ENCODE peak calls at places on chromosome 14, in six cellular contexts. T is WERI-Rb-1; S is CD4-positive, alpha-beta T cell; I is foreskin fibroblast; Z is brain microvascular endothelial cell; W is upper lobe of right lung. J is an unnamed sample.

GRCh38 chr14:98512501-98513251 is 759.3 kb downstream of the BCL11B start:
- DNase-seq in T (no peak), I (no peak), Z (no peak), W (no peak), S (no peak), J (no peak)

GRCh38 chr14:102925646-102926045 is 3.2 kb downstream of the AMN start:
- DNase-seq in I (no peak), S (no peak), Z (no peak), T (no peak), W (no peak), J (peak)

GRCh38 chr14:105411017-105411941 is 8.3 kb upstream of the MTA1 start:
- DNase-seq in T (peak), S (no peak), W (peak), Z (no peak), I (peak), J (peak)

GRCh38 chr14:72921396-72921795 is 4.9 kb upstream of the DCAF4 start:
- DNase-seq in W (no peak), T (no peak), S (no peak), I (peak), Z (no peak), J (no peak)

GRCh38 chr14:62076825-62077660 is 314.8 kb downstream of the SNAPC1 start:
- DNase-seq in W (no peak), Z (no peak), T (peak), I (no peak), S (no peak), J (no peak)

GRCh38 chr14:63974176-63974575 is 121.4 kb downstream of the SYNE2 start:
- DNase-seq in Z (no peak), W (no peak), S (no peak), T (no peak), I (no peak), J (no peak)

GRCh38 chr14:60642790-60643397 is 6.4 kb downstream of the SIX1 start:
- DNase-seq in I (no peak), T (no peak), S (no peak), W (no peak), Z (no peak), J (no peak)

GRCh38 chr14:68363841-68364711 is 428.8 kb downstream of the ZFP36L1 start:
- DNase-seq in T (peak), S (no peak), W (peak), Z (peak), I (no peak), J (peak)

GRCh38 chr14:55117816-55118441 is 11.1 kb upstream of the LGALS3 start:
- DNase-seq in I (no peak), Z (no peak), W (no peak), S (no peak), T (no peak), J (no peak)

GRCh38 chr14:75049731-75050201 is 1.5 kb downstream of the MLH3 start:
- DNase-seq in S (no peak), Z (no peak), W (no peak), T (no peak), I (peak), J (no peak)

GRCh38 chr14:72608391-72609204 is 285.3 kb downstream of the DPF3 start:
- DNase-seq in I (peak), T (no peak), W (no peak), S (no peak), Z (peak), J (no peak)

GRCh38 chr14:44887596-44887955 is 74.2 kb downstream of the KLHL28 start:
- DNase-seq in T (no peak), I (no peak), W (no peak), Z (no peak), S (no peak), J (no peak)

GRCh38 chr14:35336171-35337073 is 44.2 kb downstream of the PSMA6 start:
- DNase-seq in I (peak), W (peak), T (no peak), Z (peak), S (no peak), J (no peak)

GRCh38 chr14:101109981-101110728 is 206.6 kb upstream of the RTL1 start:
- DNase-seq in T (no peak), W (no peak), S (no peak), Z (no peak), I (no peak), J (no peak)

GRCh38 chr14:38868415-38869290 is 234.4 kb downstream of the SEC23A start:
- DNase-seq in W (no peak), S (no peak), Z (no peak), I (no peak), T (no peak), J (no peak)

GRCh38 chr14:97219356-97220017 is 422.3 kb downstream of the VRK1 start:
- DNase-seq in S (peak), I (no peak), T (no peak), Z (no peak), W (no peak), J (peak)

GRCh38 chr14:99430491-99430890 is 50.2 kb downstream of the SETD3 start:
- DNase-seq in I (no peak), Z (no peak), T (peak), W (no peak), S (peak), J (peak)

GRCh38 chr14:37124617-37125016 is 47.8 kb downstream of the SLC25A21 start:
- DNase-seq in Z (no peak), I (no peak), W (no peak), S (no peak), T (no peak), J (no peak)
- TF ChIP-seq CTCF in Z (peak), I (no peak), W (no peak), S (no peak), T (no peak), J (no peak)

GRCh38 chr14:33849455-33849801 is 101.4 kb downstream of the EGLN3 start:
- DNase-seq in Z (no peak), T (no peak), W (no peak), I (no peak), S (no peak), J (no peak)

GRCh38 chr14:33848706-33849454 is 102.0 kb downstream of the EGLN3 start:
- DNase-seq in T (peak), Z (peak), S (no peak), I (peak), W (no peak), J (peak)

GRCh38 chr14:33850826-33851225 is 100.0 kb downstream of the EGLN3 start:
- DNase-seq in T (no peak), W (no peak), I (no peak), S (no peak), Z (no peak), J (no peak)

GRCh38 chr14:33851366-33851765 is 99.5 kb downstream of the EGLN3 start:
- DNase-seq in Z (no peak), W (no peak), S (no peak), T (no peak), I (no peak), J (peak)

GRCh38 chr14:33851931-33852330 is 98.9 kb downstream of the EGLN3 start:
- DNase-seq in Z (no peak), W (no peak), S (no peak), T (no peak), I (no peak), J (no peak)
- TF ChIP-seq CTCF in Z (no peak), W (no peak), S (no peak), T (no peak), I (no peak), J (no peak)

DNA sequence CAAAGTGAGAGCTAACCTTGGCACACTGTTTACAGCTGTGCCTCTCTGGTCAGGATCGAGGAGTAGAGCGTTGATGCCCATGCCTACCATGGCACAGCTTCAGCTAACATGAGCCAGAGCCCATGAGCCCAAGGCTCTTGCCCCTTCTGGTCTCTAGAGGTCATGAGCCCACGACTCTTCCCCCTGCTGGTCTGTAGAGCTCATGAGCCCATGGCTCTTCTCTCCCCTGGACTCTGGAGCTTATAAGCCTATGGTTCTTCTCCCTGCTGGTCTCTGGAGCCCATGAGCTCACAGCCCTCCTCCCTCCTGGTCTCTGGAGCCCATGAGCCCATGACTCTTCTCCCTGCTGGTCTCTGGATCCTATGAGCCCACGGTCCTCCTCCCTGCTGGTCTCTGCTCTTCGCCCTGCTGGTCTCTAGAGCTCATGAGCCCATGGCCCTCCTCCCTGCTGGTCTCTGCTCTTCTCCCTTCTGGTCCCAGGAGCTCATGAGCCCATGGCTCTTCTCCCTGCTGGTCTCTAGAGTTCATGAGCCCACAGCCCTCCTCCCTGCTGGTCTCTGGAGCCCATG is 16.6 kb upstream of the CLMN start:
- DNase-seq in T (no peak), W (no peak), I (no peak), Z (no peak), S (no peak), J (no peak)
- TF ChIP-seq CTCF in T (no peak), W (no peak), I (no peak), Z (no peak), S (no peak), J (no peak)

GRCh38 chr14:59228416-59228815 is 39.9 kb downstream of the DAAM1 start:
- DNase-seq in W (no peak), Z (no peak), S (no peak), I (peak), T (no peak), J (no peak)
- TF ChIP-seq CTCF in W (no peak), Z (no peak), S (no peak), I (no peak), T (no peak), J (no peak)

GRCh38 chr14:49545071-49545470 is 41.1 kb downstream of the RPS29 start:
- DNase-seq in W (no peak), I (no peak), Z (no peak), S (no peak), T (no peak), J (no peak)
- TF ChIP-seq CTCF in W (no peak), I (no peak), Z (no peak), S (no peak), T (no peak), J (no peak)

DNA sequence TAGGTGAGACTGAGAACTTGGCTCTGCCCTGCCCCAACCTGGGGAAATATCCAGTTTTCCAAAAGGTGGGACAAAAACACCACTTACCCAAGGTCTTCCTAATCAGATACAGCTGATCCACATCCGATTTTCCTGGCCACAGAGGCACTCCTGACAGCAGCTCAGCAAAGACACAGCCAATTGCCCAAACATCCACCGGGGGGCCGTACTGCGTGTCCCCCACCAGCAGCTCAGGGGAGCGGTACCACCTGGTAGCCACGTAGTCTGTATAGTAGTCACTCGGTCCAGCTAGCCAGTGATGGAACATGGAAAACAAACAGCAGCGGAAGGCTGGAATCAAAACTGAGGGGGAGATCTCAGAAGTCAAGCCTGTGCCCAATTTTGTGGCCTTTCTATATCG is 28.8 kb downstream of the DMAC2L start:
- DNase-seq in S (no peak), I (no peak), T (peak), Z (no peak), W (no peak), J (peak)
- TF ChIP-seq CTCF in S (no peak), I (no peak), T (peak), Z (peak), W (no peak), J (no peak)

J was measured in glutamatergic neuron.